ENCODE peak calls at places on chromosome 16, in eight cellular contexts. S is epithelial cell of esophagus; O is CD4-positive, CD25-positive, alpha-beta regulatory T cell; X is A549; H is AG04450; W is hypothalamus; I is GM04504; Q is T-helper 17 cell. P is an unnamed sample.

GRCh38 chr16:2520784-2521577 is 810 bp downstream of the AMDHD2 start:
- DNase-seq in I (no peak), O (peak), S (peak), W (no peak), H (no peak), X (no peak), Q (peak), P (no peak)

GRCh38 chr16:82061861-82062525 is 26.9 kb downstream of the HSD17B2 start:
- DNase-seq in X (peak), I (no peak), H (no peak), O (no peak), S (peak), Q (no peak), W (no peak), P (no peak)

GRCh38 chr16:53154513-53154912 is 99.7 kb downstream of the CHD9 start:
- DNase-seq in I (no peak), Q (no peak), H (no peak), O (no peak), X (no peak), W (no peak), S (no peak), P (no peak)

GRCh38 chr16:65069090-65069489 is 52.8 kb downstream of the CDH11 start:
- DNase-seq in I (peak), S (peak), X (peak), Q (no peak), W (no peak), O (no peak), H (peak), P (peak)

GRCh38 chr16:47887496-47887895 is 268.3 kb downstream of the ABCC12 start:
- DNase-seq in Q (no peak), W (no peak), I (no peak), O (no peak), X (peak), S (peak), H (no peak), P (no peak)

GRCh38 chr16:57146735-57147134 is 39.1 kb downstream of the PSME3IP1 start:
- DNase-seq in S (peak), O (no peak), Q (no peak), X (peak), H (no peak), I (no peak), W (no peak), P (no peak)

GRCh38 chr16:51569204-51569911 is 418.3 kb upstream of the SALL1 start:
- DNase-seq in H (no peak), O (no peak), Q (no peak), W (no peak), X (no peak), I (no peak), S (peak), P (no peak)

GRCh38 chr16:57563487-57563750 is 21.0 kb downstream of the ADGRG5 start:
- DNase-seq in S (no peak), O (no peak), X (no peak), Q (no peak), H (no peak), I (no peak), W (no peak), P (no peak)

GRCh38 chr16:89545044-89545830 is 15.2 kb upstream of the RPL13 start:
- DNase-seq in H (no peak), S (no peak), Q (no peak), O (no peak), I (no peak), X (no peak), W (no peak), P (no peak)

GRCh38 chr16:851871-852270 is 51.3 kb upstream of the GNG13 start:
- DNase-seq in X (no peak), H (no peak), Q (no peak), S (no peak), W (no peak), I (no peak), O (no peak), P (no peak)

GRCh38 chr16:72083778-72084404 is 9.5 kb downstream of the TXNL4B start:
- DNase-seq in X (no peak), H (no peak), O (no peak), W (no peak), I (no peak), Q (no peak), S (no peak), P (no peak)

GRCh38 chr16:85641776-85642176 is 28.7 kb downstream of the GSE1 start:
- DNase-seq in Q (no peak), W (no peak), O (no peak), S (peak), X (peak), I (no peak), H (no peak), P (no peak)

GRCh38 chr16:86502856-86503748 is 7.2 kb upstream of the FOXF1 start:
- DNase-seq in Q (no peak), O (no peak), H (no peak), I (no peak), W (no peak), X (no peak), S (no peak), P (no peak)

GRCh38 chr16:17224859-17225258 is 245.9 kb downstream of the XYLT1 start:
- DNase-seq in H (peak), X (no peak), W (no peak), S (no peak), I (peak), O (no peak), Q (no peak), P (peak)